ENCODE peak calls at places on chromosome 16, in four cellular contexts. P, Y, V and N are unnamed samples.
A peak's percentile ranks its signal among the peaks of the same experiment; 100 is the strongest.

GRCh38 chr16:1057252-1057932 is 15.2 kb upstream of the SSTR5 start:
- DNase-seq in P (peak; percentile 87), V (no peak), Y (no peak), N (peak; percentile 12)

GRCh38 chr16:1218930-1219611 is 6.0 kb downstream of the TPSG1 start:
- DNase-seq in V (no peak), P (no peak), Y (no peak), N (no peak)

GRCh38 chr16:31529398-31530312 is 2.0 kb downstream of the AHSP start:
- DNase-seq in Y (no peak), P (no peak), V (no peak), N (no peak)

GRCh38 chr16:68384293-68385255 is 63.7 kb downstream of the SMPD3 start:
- DNase-seq in P (no peak), V (no peak), Y (no peak), N (no peak)

GRCh38 chr16:85416267-85417109 is 196.6 kb upstream of the GSE1 start:
- DNase-seq in V (peak; percentile 61), P (peak; percentile 79), Y (no peak), N (peak; percentile 82)

GRCh38 chr16:86772231-86772510 is 193.8 kb downstream of the FOXL1 start:
- DNase-seq in P (no peak), V (no peak), Y (no peak), N (no peak)

GRCh38 chr16:69477546-69477945 is 53.1 kb downstream of the CYB5B start:
- DNase-seq in Y (no peak), V (no peak), P (no peak), N (no peak)

GRCh38 chr16:2280981-2281542 is 13.1 kb upstream of the RNPS1 start:
- DNase-seq in Y (no peak), V (no peak), P (no peak), N (no peak)

GRCh38 chr16:69542974-69543373 is 22.8 kb upstream of the NFAT5 start:
- DNase-seq in Y (no peak), V (no peak), P (no peak), N (no peak)

GRCh38 chr16:280552-280951 is at the start of gene ARHGDIG:
- DNase-seq in Y (no peak), V (no peak), P (peak; percentile 86), N (no peak)

GRCh38 chr16:83953796-83954576 is 946 bp downstream of the OSGIN1 start:
- DNase-seq in P (no peak), Y (no peak), V (peak; percentile 73), N (no peak)

GRCh38 chr16:61858996-61859395 is 177.2 kb downstream of the CDH8 start:
- DNase-seq in P (no peak), V (no peak), Y (no peak), N (no peak)

GRCh38 chr16:54459509-54460235 is 173.1 kb upstream of the IRX3 start:
- DNase-seq in Y (no peak), V (no peak), P (no peak), N (no peak)

GRCh38 chr16:2150418-2151187 is 2.2 kb downstream of the RAB26 start:
- DNase-seq in P (peak; percentile 64), V (peak; percentile 68), Y (no peak), N (peak; percentile 44)

GRCh38 chr16:81292936-81293335 is 21.8 kb upstream of the GAN start:
- DNase-seq in Y (no peak), P (no peak), V (no peak), N (no peak)

GRCh38 chr16:10509534-10510025 is 70.8 kb downstream of the EMP2 start:
- DNase-seq in Y (peak; percentile 70), P (peak; percentile 77), V (peak; percentile 91), N (peak; percentile 38)

GRCh38 chr16:77660311-77660710 is 62.0 kb upstream of the NUDT7 start:
- DNase-seq in Y (no peak), V (peak; percentile 35), P (peak; percentile 45), N (no peak)

GRCh38 chr16:79632289-79632688 is 31.8 kb upstream of the MAF start:
- DNase-seq in V (no peak), Y (no peak), P (no peak), N (no peak)

GRCh38 chr16:85366031-85366763 is 246.9 kb upstream of the GSE1 start:
- DNase-seq in V (no peak), Y (no peak), P (peak; percentile 86), N (no peak)

GRCh38 chr16:74462361-74462760 is 41.1 kb upstream of the CLEC18B start:
- DNase-seq in P (no peak), Y (no peak), V (no peak), N (no peak)

GRCh38 chr16:14399397-14400284 is 230.4 kb downstream of the PARN start:
- DNase-seq in V (peak; percentile 99), P (no peak), Y (peak; percentile 60), N (no peak)

GRCh38 chr16:19700319-19700781 is 17.7 kb downstream of the KNOP1 start:
- DNase-seq in P (no peak), V (peak; percentile 79), Y (no peak), N (no peak)

GRCh38 chr16:48620445-48620844 is 10.5 kb upstream of the N4BP1 start:
- DNase-seq in Y (no peak), V (no peak), P (no peak), N (no peak)

GRCh38 chr16:51592013-51592501 is 441.0 kb upstream of the SALL1 start:
- DNase-seq in V (no peak), P (no peak), Y (no peak), N (no peak)

GRCh38 chr16:69929480-69929879 is 21.7 kb upstream of the CLEC18A start:
- DNase-seq in V (no peak), Y (no peak), P (no peak), N (no peak)

GRCh38 chr16:30977502-30977901 is 7.5 kb upstream of the HSD3B7 start:
- DNase-seq in P (peak; percentile 68), Y (no peak), V (no peak), N (no peak)

GRCh38 chr16:21158208-21159110 is at the start of gene LDAF1:
- DNase-seq in P (peak; percentile 90), V (peak; percentile 33), Y (no peak), N (no peak)

GRCh38 chr16:9854665-9855064 is 327.6 kb downstream of the GRIN2A start:
- DNase-seq in P (no peak), Y (no peak), V (no peak), N (no peak)

GRCh38 chr16:27759947-27760844 is 210.3 kb downstream of the KATNIP start:
- DNase-seq in P (peak; percentile 75), V (no peak), Y (no peak), N (peak; percentile 85)

DNA sequence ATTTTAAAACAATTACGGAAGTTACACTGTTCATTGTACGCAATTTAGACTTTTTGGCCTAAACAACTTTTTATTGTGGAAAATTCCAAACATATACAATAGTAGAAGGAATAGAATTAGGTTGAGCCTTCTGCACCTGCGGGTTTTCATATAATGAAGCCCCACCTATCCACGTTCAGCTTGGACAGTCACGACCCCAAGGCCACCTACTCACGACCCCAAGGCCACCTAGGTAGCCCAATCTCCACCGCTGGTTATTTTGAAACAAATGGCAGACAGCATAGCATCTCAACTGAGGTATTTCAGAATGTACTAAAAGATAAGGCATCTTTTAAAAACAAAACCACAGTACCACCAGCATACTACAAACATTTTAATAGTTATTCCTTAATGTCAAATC is 631 bp downstream of the NLRC5 start:
- DNase-seq in Y (no peak), P (no peak), V (no peak), N (no peak)
- H3K27ac ChIP-seq in Y (peak overlapping the region; percentile 88), P (peak overlapping the region; percentile 39), V (no peak overlapping the region), N (peak overlapping the region; percentile 85)

DNA sequence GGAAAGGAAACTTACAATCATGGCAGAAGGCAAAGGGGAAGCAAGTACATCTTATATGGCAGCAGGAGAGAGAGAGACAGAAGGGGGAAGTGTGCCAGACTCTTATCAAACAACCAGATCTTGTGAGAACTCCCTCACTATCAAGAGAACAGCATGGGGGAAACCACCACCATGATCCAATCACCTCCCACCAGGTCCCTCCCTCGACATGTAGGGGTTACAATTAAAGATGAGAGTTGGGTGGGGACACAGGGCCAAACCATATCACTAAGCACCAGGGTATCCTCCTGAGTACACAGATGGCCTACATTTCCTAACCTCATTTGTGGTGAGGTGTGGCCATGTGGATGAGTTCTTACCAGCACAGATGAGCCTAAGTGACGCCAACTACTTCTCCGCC is 348.6 kb upstream of the ZFHX3 start:
- DNase-seq in P (no peak), Y (no peak), V (no peak), N (peak; percentile 72)
- TF ChIP-seq GABPA in P (no peak), Y (no peak), V (no peak), N (no peak)

GRCh38 chr16:56450275-56450889 is 750 bp downstream of the NUDT21 start:
- DNase-seq in Y (no peak), P (peak; percentile 32), V (no peak), N (peak; percentile 18)

GRCh38 chr16:56448005-56448404 is 3.1 kb downstream of the NUDT21 start:
- DNase-seq in P (no peak), Y (no peak), V (no peak), N (no peak)

GRCh38 chr16:56451753-56452689 is 667 bp downstream of the OGFOD1 start:
- DNase-seq in Y (no peak), P (peak; percentile 44), V (peak; percentile 75), N (peak; percentile 31)

DNA sequence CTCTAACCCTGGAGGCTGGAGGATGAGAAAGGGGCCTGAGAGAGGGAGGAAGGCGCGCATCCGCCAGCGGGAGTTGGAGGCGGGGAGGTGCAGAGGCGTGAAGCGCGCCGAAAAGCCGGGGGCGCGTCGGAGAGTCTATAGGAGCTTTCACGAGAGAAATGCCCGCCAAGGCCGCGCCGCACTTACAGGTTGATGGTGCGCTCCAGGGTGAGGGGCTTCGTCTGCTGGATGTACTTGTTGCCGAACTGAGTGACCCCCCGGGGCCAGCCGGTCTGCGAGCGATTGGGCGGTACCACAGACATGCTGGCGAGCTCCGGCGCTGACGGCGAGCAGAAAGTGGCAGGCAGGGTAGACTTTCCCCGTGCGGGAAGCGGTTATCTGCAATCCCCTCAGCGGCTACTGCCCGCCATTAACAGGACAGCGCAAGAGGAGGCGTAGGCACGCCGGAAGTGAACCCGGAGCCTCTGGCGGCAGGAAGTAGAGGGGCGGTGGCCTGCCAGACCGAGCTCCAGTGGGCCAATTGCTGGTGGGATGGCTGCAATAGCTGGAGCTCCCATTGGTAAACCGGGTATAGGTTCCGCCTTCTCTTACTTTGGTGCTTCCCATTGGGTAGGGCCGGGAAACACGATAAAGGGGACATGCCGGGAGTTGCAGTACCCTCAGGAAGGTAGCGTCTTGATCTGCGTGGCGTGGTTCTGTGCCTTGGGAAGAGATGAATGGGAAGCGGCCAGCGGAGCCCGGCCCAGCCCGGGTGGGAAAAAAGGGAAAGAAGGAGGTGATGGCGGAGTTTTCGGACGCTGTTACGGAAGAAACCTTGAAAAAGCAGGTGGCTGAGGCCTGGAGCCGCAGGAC is at the start of the genes NUDT21 and OGFOD1:
- DNase-seq in P (peak; percentile 97), Y (peak; percentile 93), V (peak; percentile 99), N (peak; percentile 98)
- TF ChIP-seq REST in P (no peak), Y (peak; percentile 13), V (peak; percentile 31), N (peak; percentile 21)

DNA sequence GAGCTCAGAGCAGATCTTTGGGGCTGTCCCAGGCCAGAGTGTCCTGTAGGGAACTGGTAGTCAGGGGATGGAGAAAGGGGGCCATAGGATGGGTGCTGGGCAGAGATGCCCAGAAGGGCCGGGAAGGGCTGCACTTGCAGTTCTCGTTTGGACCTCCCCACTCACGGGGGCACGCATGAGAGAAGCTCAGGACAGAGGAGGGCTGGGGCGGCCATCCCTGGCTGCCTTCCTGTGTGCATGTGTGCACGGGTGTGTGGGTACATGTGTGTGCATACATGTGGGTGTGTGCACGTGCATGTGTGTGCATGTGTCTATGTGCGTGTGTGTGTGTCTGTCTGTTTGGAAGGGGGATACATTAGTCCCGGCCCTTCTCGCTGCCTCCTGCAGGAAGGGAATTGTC is 73.3 kb downstream of the COG7 start:
- DNase-seq in V (no peak), P (no peak), Y (no peak), N (no peak)
- H3K27ac ChIP-seq in V (no peak overlapping the region), P (no peak overlapping the region), Y (no peak overlapping the region), N (no peak overlapping the region)